ENCODE peak calls at places on chromosomes 7 and 10, in eight cellular contexts. One of them, this sample, is unnamed.

GRCh38 chr10:35594115-35594849 is 10.9 kb upstream of the GJD4 start:
- DNase-seq in body of pancreas: no peak
- DNase-seq in AG09309: no peak
- DNase-seq in CD8-positive, alpha-beta T cell: no peak
- DNase-seq in GM23338: peak
- DNase-seq in fibroblast of mammary gland: no peak
- DNase-seq in GM12865: no peak
- DNase-seq in fibroblast of the aortic adventitia: no peak
- DNase-seq in this sample: no peak

GRCh38 chr10:123274513-123275182 is 120.4 kb downstream of the BUB3 start:
- DNase-seq in body of pancreas: no peak
- DNase-seq in AG09309: no peak
- DNase-seq in CD8-positive, alpha-beta T cell: no peak
- DNase-seq in GM23338: peak
- DNase-seq in fibroblast of mammary gland: no peak
- DNase-seq in GM12865: no peak
- DNase-seq in fibroblast of the aortic adventitia: no peak
- DNase-seq in this sample: no peak

GRCh38 chr7:31938650-31939049 is 131.6 kb downstream of the PDE1C start:
- DNase-seq in body of pancreas: no peak
- DNase-seq in AG09309: no peak
- DNase-seq in CD8-positive, alpha-beta T cell: no peak
- DNase-seq in GM23338: peak
- DNase-seq in fibroblast of mammary gland: peak
- DNase-seq in GM12865: no peak
- DNase-seq in fibroblast of the aortic adventitia: no peak
- DNase-seq in this sample: no peak

GRCh38 chr7:111132833-111133232 is 41.9 kb downstream of the LRRN3 start:
- DNase-seq in body of pancreas: no peak
- DNase-seq in AG09309: no peak
- DNase-seq in CD8-positive, alpha-beta T cell: no peak
- DNase-seq in GM23338: no peak
- DNase-seq in fibroblast of mammary gland: peak
- DNase-seq in GM12865: no peak
- DNase-seq in fibroblast of the aortic adventitia: no peak
- DNase-seq in this sample: no peak

GRCh38 chr7:39910108-39910869 is 39.8 kb upstream of the CDK13 start:
- DNase-seq in body of pancreas: no peak
- DNase-seq in AG09309: peak
- DNase-seq in CD8-positive, alpha-beta T cell: no peak
- DNase-seq in GM23338: no peak
- DNase-seq in fibroblast of mammary gland: peak
- DNase-seq in GM12865: no peak
- DNase-seq in fibroblast of the aortic adventitia: peak
- DNase-seq in this sample: no peak

GRCh38 chr7:2953588-2954407 is 89.9 kb downstream of the CARD11 start:
- DNase-seq in body of pancreas: no peak
- DNase-seq in AG09309: no peak
- DNase-seq in CD8-positive, alpha-beta T cell: peak
- DNase-seq in GM23338: no peak
- DNase-seq in fibroblast of mammary gland: no peak
- DNase-seq in GM12865: no peak
- DNase-seq in fibroblast of the aortic adventitia: no peak
- DNase-seq in this sample: peak

GRCh38 chr7:46357851-46358250 is 436.8 kb upstream of the IGFBP3 start:
- DNase-seq in body of pancreas: no peak
- DNase-seq in AG09309: no peak
- DNase-seq in CD8-positive, alpha-beta T cell: no peak
- DNase-seq in GM23338: no peak
- DNase-seq in fibroblast of mammary gland: no peak
- DNase-seq in GM12865: peak
- DNase-seq in fibroblast of the aortic adventitia: no peak
- DNase-seq in this sample: no peak

GRCh38 chr7:95527033-95527775 is 41.5 kb downstream of the ASB4 start:
- DNase-seq in body of pancreas: peak
- DNase-seq in AG09309: peak
- DNase-seq in CD8-positive, alpha-beta T cell: no peak
- DNase-seq in GM23338: peak
- DNase-seq in fibroblast of mammary gland: peak
- DNase-seq in GM12865: peak
- DNase-seq in fibroblast of the aortic adventitia: peak
- DNase-seq in this sample: peak

GRCh38 chr10:103747193-103747865 is 108.0 kb downstream of the SH3PXD2A start:
- DNase-seq in body of pancreas: no peak
- DNase-seq in AG09309: no peak
- DNase-seq in CD8-positive, alpha-beta T cell: no peak
- DNase-seq in GM23338: no peak
- DNase-seq in fibroblast of mammary gland: peak
- DNase-seq in GM12865: no peak
- DNase-seq in fibroblast of the aortic adventitia: no peak
- DNase-seq in this sample: no peak

GRCh38 chr10:97648557-97649404 is 8.3 kb downstream of the PI4K2A start:
- DNase-seq in body of pancreas: no peak
- DNase-seq in AG09309: peak
- DNase-seq in CD8-positive, alpha-beta T cell: peak
- DNase-seq in GM23338: peak
- DNase-seq in fibroblast of mammary gland: peak
- DNase-seq in GM12865: peak
- DNase-seq in fibroblast of the aortic adventitia: peak
- DNase-seq in this sample: no peak
- H3K4me3 ChIP-seq in body of pancreas: no peak
- H3K4me3 ChIP-seq in AG09309: no peak
- H3K4me3 ChIP-seq in CD8-positive, alpha-beta T cell: no peak
- H3K4me3 ChIP-seq in GM23338: peak
- H3K4me3 ChIP-seq in fibroblast of mammary gland: no peak
- H3K4me3 ChIP-seq in GM12865: no peak
- H3K4me3 ChIP-seq in fibroblast of the aortic adventitia: no peak
- H3K4me3 ChIP-seq in this sample: no peak

DNA sequence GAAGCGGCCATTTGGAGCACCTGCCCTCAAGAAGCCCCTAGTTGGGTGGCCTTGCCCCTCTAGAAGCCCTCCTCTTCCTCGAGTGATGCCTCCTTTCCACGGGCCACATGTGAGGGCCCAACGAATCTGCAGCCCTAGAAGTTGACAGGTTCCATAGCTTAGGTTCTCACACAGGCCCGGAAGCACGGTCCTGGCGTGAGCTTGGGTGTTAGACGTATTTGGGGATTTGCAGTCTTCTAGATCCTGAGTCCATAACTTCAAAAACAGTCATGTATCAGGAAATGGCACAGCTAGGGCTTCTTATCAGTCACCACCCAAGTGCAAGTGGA is 398 bp upstream of the FBXW4 start:
- DNase-seq in body of pancreas: no peak
- DNase-seq in AG09309: no peak
- DNase-seq in CD8-positive, alpha-beta T cell: no peak
- DNase-seq in GM23338: no peak
- DNase-seq in fibroblast of mammary gland: peak
- DNase-seq in GM12865: no peak
- DNase-seq in fibroblast of the aortic adventitia: no peak
- DNase-seq in this sample: no peak
- H3K4me3 ChIP-seq in body of pancreas: no peak
- H3K4me3 ChIP-seq in AG09309: peak
- H3K4me3 ChIP-seq in CD8-positive, alpha-beta T cell: peak
- H3K4me3 ChIP-seq in GM23338: peak
- H3K4me3 ChIP-seq in fibroblast of mammary gland: peak
- H3K4me3 ChIP-seq in GM12865: peak
- H3K4me3 ChIP-seq in fibroblast of the aortic adventitia: peak
- H3K4me3 ChIP-seq in this sample: peak

GRCh38 chr10:4676566-4676965 is 149.4 kb upstream of the AKR1E2 start:
- DNase-seq in body of pancreas: no peak
- DNase-seq in AG09309: no peak
- DNase-seq in CD8-positive, alpha-beta T cell: no peak
- DNase-seq in GM23338: no peak
- DNase-seq in fibroblast of mammary gland: no peak
- DNase-seq in GM12865: no peak
- DNase-seq in fibroblast of the aortic adventitia: no peak
- DNase-seq in this sample: no peak

GRCh38 chr10:4673279-4674040 is 152.5 kb upstream of the AKR1E2 start:
- DNase-seq in body of pancreas: no peak
- DNase-seq in AG09309: no peak
- DNase-seq in CD8-positive, alpha-beta T cell: no peak
- DNase-seq in GM23338: no peak
- DNase-seq in fibroblast of mammary gland: no peak
- DNase-seq in GM12865: no peak
- DNase-seq in fibroblast of the aortic adventitia: no peak
- DNase-seq in this sample: no peak

GRCh38 chr10:4677296-4678021 is 148.5 kb upstream of the AKR1E2 start:
- DNase-seq in body of pancreas: no peak
- DNase-seq in AG09309: no peak
- DNase-seq in CD8-positive, alpha-beta T cell: no peak
- DNase-seq in GM23338: no peak
- DNase-seq in fibroblast of mammary gland: peak
- DNase-seq in GM12865: no peak
- DNase-seq in fibroblast of the aortic adventitia: peak
- DNase-seq in this sample: no peak

GRCh38 chr10:4678951-4679671 is 146.9 kb upstream of the AKR1E2 start:
- DNase-seq in body of pancreas: no peak
- DNase-seq in AG09309: no peak
- DNase-seq in CD8-positive, alpha-beta T cell: no peak
- DNase-seq in GM23338: no peak
- DNase-seq in fibroblast of mammary gland: no peak
- DNase-seq in GM12865: no peak
- DNase-seq in fibroblast of the aortic adventitia: no peak
- DNase-seq in this sample: no peak

GRCh38 chr10:4678023-4678950 is 147.7 kb upstream of the AKR1E2 start:
- DNase-seq in body of pancreas: no peak
- DNase-seq in AG09309: peak
- DNase-seq in CD8-positive, alpha-beta T cell: no peak
- DNase-seq in GM23338: no peak
- DNase-seq in fibroblast of mammary gland: peak
- DNase-seq in GM12865: no peak
- DNase-seq in fibroblast of the aortic adventitia: peak
- DNase-seq in this sample: no peak
- H3K4me3 ChIP-seq in body of pancreas: no peak
- H3K4me3 ChIP-seq in AG09309: no peak
- H3K4me3 ChIP-seq in CD8-positive, alpha-beta T cell: no peak
- H3K4me3 ChIP-seq in GM23338: no peak
- H3K4me3 ChIP-seq in fibroblast of mammary gland: peak
- H3K4me3 ChIP-seq in GM12865: no peak
- H3K4me3 ChIP-seq in fibroblast of the aortic adventitia: peak
- H3K4me3 ChIP-seq in this sample: no peak

GRCh38 chr7:137847418-137848050 is 760 bp upstream of the DGKI start:
- DNase-seq in body of pancreas: no peak
- DNase-seq in AG09309: no peak
- DNase-seq in CD8-positive, alpha-beta T cell: no peak
- DNase-seq in GM23338: peak
- DNase-seq in fibroblast of mammary gland: peak
- DNase-seq in GM12865: no peak
- DNase-seq in fibroblast of the aortic adventitia: no peak
- DNase-seq in this sample: no peak
- H3K4me3 ChIP-seq in body of pancreas: no peak
- H3K4me3 ChIP-seq in AG09309: peak
- H3K4me3 ChIP-seq in CD8-positive, alpha-beta T cell: no peak
- H3K4me3 ChIP-seq in GM23338: peak
- H3K4me3 ChIP-seq in fibroblast of mammary gland: peak
- H3K4me3 ChIP-seq in GM12865: no peak
- H3K4me3 ChIP-seq in fibroblast of the aortic adventitia: peak
- H3K4me3 ChIP-seq in this sample: no peak

GRCh38 chr10:114615600-114616007 is 42.5 kb downstream of the ABLIM1 start:
- DNase-seq in body of pancreas: no peak
- DNase-seq in AG09309: no peak
- DNase-seq in CD8-positive, alpha-beta T cell: no peak
- DNase-seq in GM23338: no peak
- DNase-seq in fibroblast of mammary gland: no peak
- DNase-seq in GM12865: peak
- DNase-seq in fibroblast of the aortic adventitia: no peak
- DNase-seq in this sample: no peak
- H3K4me3 ChIP-seq in body of pancreas: no peak
- H3K4me3 ChIP-seq in AG09309: no peak
- H3K4me3 ChIP-seq in CD8-positive, alpha-beta T cell: no peak
- H3K4me3 ChIP-seq in GM23338: no peak
- H3K4me3 ChIP-seq in fibroblast of mammary gland: no peak
- H3K4me3 ChIP-seq in GM12865: no peak
- H3K4me3 ChIP-seq in fibroblast of the aortic adventitia: no peak
- H3K4me3 ChIP-seq in this sample: no peak